ENCODE peak calls at places on chromosome 11, in ten cellular contexts. One of them, this sample, is unnamed.

GRCh38 chr11:120331301-120331966 is 4.8 kb upstream of the ARHGEF12 start:
- DNase-seq in activated naive CD4-positive, alpha-beta T cell treated with anti-CD3 and anti-CD28 coated beads, Interleukin-2, amount 10 ng/mL, durations not matched to agents 7 days and 5 days: no peak
- DNase-seq in right atrium auricular region: no peak
- DNase-seq in CD4-positive, CD25-positive, alpha-beta regulatory T cell: no peak
- DNase-seq in stimulated activated CD4-positive, alpha-beta T cell treated with anti-CD3 and anti-CD28 coated beads, TNF-alpha, amount 100 ng/mL, for 24 hours: no peak
- DNase-seq in lung microvascular endothelial cell: peak; percentile 48
- DNase-seq in activated effector memory CD4-positive, alpha-beta T cell treated with Interleukin-2 at 50 U/mL for 16 hours: no peak
- DNase-seq in GM10248: no peak
- DNase-seq in cardiac septum: no peak
- DNase-seq in CD8-positive, alpha-beta memory T cell: no peak
- DNase-seq in this sample: peak; percentile 68

GRCh38 chr11:120128392-120129172 is 9.3 kb downstream of the TRIM29 start:
- DNase-seq in GM10248: no peak
- DNase-seq in activated naive CD4-positive, alpha-beta T cell treated with anti-CD3 and anti-CD28 coated beads, Interleukin-2, amount 10 ng/mL, durations not matched to agents 7 days and 5 days: peak; percentile 3
- DNase-seq in right atrium auricular region: no peak
- DNase-seq in lung microvascular endothelial cell: no peak
- DNase-seq in CD4-positive, CD25-positive, alpha-beta regulatory T cell: no peak
- DNase-seq in stimulated activated CD4-positive, alpha-beta T cell treated with anti-CD3 and anti-CD28 coated beads, TNF-alpha, amount 100 ng/mL, for 24 hours: no peak
- DNase-seq in CD8-positive, alpha-beta memory T cell: no peak
- DNase-seq in activated effector memory CD4-positive, alpha-beta T cell treated with Interleukin-2 at 50 U/mL for 16 hours: no peak
- DNase-seq in cardiac septum: peak; percentile 35
- DNase-seq in this sample: peak; percentile 4

GRCh38 chr11:67372993-67373915 is at the start of gene CLCF1:
- DNase-seq in CD4-positive, CD25-positive, alpha-beta regulatory T cell: peak; percentile 79
- DNase-seq in lung microvascular endothelial cell: peak; percentile 67
- DNase-seq in cardiac septum: peak; percentile 89
- DNase-seq in GM10248: peak; percentile 81
- DNase-seq in right atrium auricular region: no peak
- DNase-seq in activated effector memory CD4-positive, alpha-beta T cell treated with Interleukin-2 at 50 U/mL for 16 hours: peak; percentile 81
- DNase-seq in stimulated activated CD4-positive, alpha-beta T cell treated with anti-CD3 and anti-CD28 coated beads, TNF-alpha, amount 100 ng/mL, for 24 hours: no peak
- DNase-seq in CD8-positive, alpha-beta memory T cell: peak; percentile 96
- DNase-seq in activated naive CD4-positive, alpha-beta T cell treated with anti-CD3 and anti-CD28 coated beads, Interleukin-2, amount 10 ng/mL, durations not matched to agents 7 days and 5 days: peak; percentile 79
- DNase-seq in this sample: no peak

GRCh38 chr11:114291847-114292680 is 4.1 kb upstream of the NNMT start:
- DNase-seq in CD4-positive, CD25-positive, alpha-beta regulatory T cell: no peak
- DNase-seq in lung microvascular endothelial cell: peak; percentile 87
- DNase-seq in activated naive CD4-positive, alpha-beta T cell treated with anti-CD3 and anti-CD28 coated beads, Interleukin-2, amount 10 ng/mL, durations not matched to agents 7 days and 5 days: no peak
- DNase-seq in stimulated activated CD4-positive, alpha-beta T cell treated with anti-CD3 and anti-CD28 coated beads, TNF-alpha, amount 100 ng/mL, for 24 hours: no peak
- DNase-seq in GM10248: no peak
- DNase-seq in right atrium auricular region: no peak
- DNase-seq in cardiac septum: no peak
- DNase-seq in activated effector memory CD4-positive, alpha-beta T cell treated with Interleukin-2 at 50 U/mL for 16 hours: no peak
- DNase-seq in CD8-positive, alpha-beta memory T cell: no peak
- DNase-seq in this sample: peak; percentile 89

GRCh38 chr11:8964324-8965320 is at the start of gene TMEM9B:
- DNase-seq in lung microvascular endothelial cell: peak; percentile 88
- DNase-seq in CD8-positive, alpha-beta memory T cell: peak; percentile 84
- DNase-seq in activated effector memory CD4-positive, alpha-beta T cell treated with Interleukin-2 at 50 U/mL for 16 hours: peak; percentile 74
- DNase-seq in activated naive CD4-positive, alpha-beta T cell treated with anti-CD3 and anti-CD28 coated beads, Interleukin-2, amount 10 ng/mL, durations not matched to agents 7 days and 5 days: peak; percentile 88
- DNase-seq in GM10248: peak; percentile 89
- DNase-seq in cardiac septum: peak; percentile 97
- DNase-seq in right atrium auricular region: peak; percentile 92
- DNase-seq in stimulated activated CD4-positive, alpha-beta T cell treated with anti-CD3 and anti-CD28 coated beads, TNF-alpha, amount 100 ng/mL, for 24 hours: peak; percentile 66
- DNase-seq in CD4-positive, CD25-positive, alpha-beta regulatory T cell: peak; percentile 93
- DNase-seq in this sample: peak; percentile 29

GRCh38 chr11:111393096-111393495 is 14.0 kb upstream of the POU2AF1 start:
- DNase-seq in CD8-positive, alpha-beta memory T cell: no peak
- DNase-seq in GM10248: no peak
- DNase-seq in activated naive CD4-positive, alpha-beta T cell treated with anti-CD3 and anti-CD28 coated beads, Interleukin-2, amount 10 ng/mL, durations not matched to agents 7 days and 5 days: no peak
- DNase-seq in right atrium auricular region: no peak
- DNase-seq in stimulated activated CD4-positive, alpha-beta T cell treated with anti-CD3 and anti-CD28 coated beads, TNF-alpha, amount 100 ng/mL, for 24 hours: no peak
- DNase-seq in cardiac septum: no peak
- DNase-seq in CD4-positive, CD25-positive, alpha-beta regulatory T cell: no peak
- DNase-seq in activated effector memory CD4-positive, alpha-beta T cell treated with Interleukin-2 at 50 U/mL for 16 hours: no peak
- DNase-seq in lung microvascular endothelial cell: no peak
- DNase-seq in this sample: no peak

GRCh38 chr11:69351460-69351859 is 57.5 kb downstream of the MYEOV start:
- DNase-seq in CD4-positive, CD25-positive, alpha-beta regulatory T cell: no peak
- DNase-seq in CD8-positive, alpha-beta memory T cell: no peak
- DNase-seq in lung microvascular endothelial cell: peak; percentile 72
- DNase-seq in cardiac septum: no peak
- DNase-seq in activated naive CD4-positive, alpha-beta T cell treated with anti-CD3 and anti-CD28 coated beads, Interleukin-2, amount 10 ng/mL, durations not matched to agents 7 days and 5 days: no peak
- DNase-seq in right atrium auricular region: no peak
- DNase-seq in activated effector memory CD4-positive, alpha-beta T cell treated with Interleukin-2 at 50 U/mL for 16 hours: no peak
- DNase-seq in GM10248: no peak
- DNase-seq in stimulated activated CD4-positive, alpha-beta T cell treated with anti-CD3 and anti-CD28 coated beads, TNF-alpha, amount 100 ng/mL, for 24 hours: no peak
- DNase-seq in this sample: peak; percentile 35

GRCh38 chr11:70948416-70948815 is 304.0 kb downstream of the SHANK2 start:
- DNase-seq in GM10248: no peak
- DNase-seq in right atrium auricular region: no peak
- DNase-seq in stimulated activated CD4-positive, alpha-beta T cell treated with anti-CD3 and anti-CD28 coated beads, TNF-alpha, amount 100 ng/mL, for 24 hours: no peak
- DNase-seq in activated effector memory CD4-positive, alpha-beta T cell treated with Interleukin-2 at 50 U/mL for 16 hours: no peak
- DNase-seq in cardiac septum: no peak
- DNase-seq in CD8-positive, alpha-beta memory T cell: no peak
- DNase-seq in CD4-positive, CD25-positive, alpha-beta regulatory T cell: no peak
- DNase-seq in activated naive CD4-positive, alpha-beta T cell treated with anti-CD3 and anti-CD28 coated beads, Interleukin-2, amount 10 ng/mL, durations not matched to agents 7 days and 5 days: no peak
- DNase-seq in lung microvascular endothelial cell: no peak
- DNase-seq in this sample: no peak

GRCh38 chr11:44600739-44601416 is 35.4 kb downstream of the CD82 start:
- DNase-seq in GM10248: no peak
- DNase-seq in stimulated activated CD4-positive, alpha-beta T cell treated with anti-CD3 and anti-CD28 coated beads, TNF-alpha, amount 100 ng/mL, for 24 hours: no peak
- DNase-seq in activated naive CD4-positive, alpha-beta T cell treated with anti-CD3 and anti-CD28 coated beads, Interleukin-2, amount 10 ng/mL, durations not matched to agents 7 days and 5 days: no peak
- DNase-seq in lung microvascular endothelial cell: no peak
- DNase-seq in right atrium auricular region: no peak
- DNase-seq in CD4-positive, CD25-positive, alpha-beta regulatory T cell: no peak
- DNase-seq in CD8-positive, alpha-beta memory T cell: no peak
- DNase-seq in cardiac septum: no peak
- DNase-seq in activated effector memory CD4-positive, alpha-beta T cell treated with Interleukin-2 at 50 U/mL for 16 hours: no peak
- DNase-seq in this sample: no peak

GRCh38 chr11:17343907-17344306 is 7.7 kb upstream of the NCR3LG1 start:
- DNase-seq in CD4-positive, CD25-positive, alpha-beta regulatory T cell: no peak
- DNase-seq in stimulated activated CD4-positive, alpha-beta T cell treated with anti-CD3 and anti-CD28 coated beads, TNF-alpha, amount 100 ng/mL, for 24 hours: peak; percentile 33
- DNase-seq in right atrium auricular region: no peak
- DNase-seq in cardiac septum: no peak
- DNase-seq in activated effector memory CD4-positive, alpha-beta T cell treated with Interleukin-2 at 50 U/mL for 16 hours: no peak
- DNase-seq in lung microvascular endothelial cell: peak; percentile 50
- DNase-seq in activated naive CD4-positive, alpha-beta T cell treated with anti-CD3 and anti-CD28 coated beads, Interleukin-2, amount 10 ng/mL, durations not matched to agents 7 days and 5 days: no peak
- DNase-seq in CD8-positive, alpha-beta memory T cell: no peak
- DNase-seq in GM10248: no peak
- DNase-seq in this sample: peak; percentile 44

GRCh38 chr11:130578738-130579368 is 130.4 kb downstream of the ADAMTS15 start:
- DNase-seq in CD4-positive, CD25-positive, alpha-beta regulatory T cell: no peak
- DNase-seq in stimulated activated CD4-positive, alpha-beta T cell treated with anti-CD3 and anti-CD28 coated beads, TNF-alpha, amount 100 ng/mL, for 24 hours: no peak
- DNase-seq in GM10248: no peak
- DNase-seq in right atrium auricular region: no peak
- DNase-seq in cardiac septum: no peak
- DNase-seq in activated effector memory CD4-positive, alpha-beta T cell treated with Interleukin-2 at 50 U/mL for 16 hours: no peak
- DNase-seq in activated naive CD4-positive, alpha-beta T cell treated with anti-CD3 and anti-CD28 coated beads, Interleukin-2, amount 10 ng/mL, durations not matched to agents 7 days and 5 days: no peak
- DNase-seq in lung microvascular endothelial cell: no peak
- DNase-seq in CD8-positive, alpha-beta memory T cell: no peak
- DNase-seq in this sample: no peak

GRCh38 chr11:34613015-34613414 is 7.9 kb upstream of the EHF start:
- DNase-seq in lung microvascular endothelial cell: no peak
- DNase-seq in right atrium auricular region: no peak
- DNase-seq in CD4-positive, CD25-positive, alpha-beta regulatory T cell: no peak
- DNase-seq in cardiac septum: no peak
- DNase-seq in activated naive CD4-positive, alpha-beta T cell treated with anti-CD3 and anti-CD28 coated beads, Interleukin-2, amount 10 ng/mL, durations not matched to agents 7 days and 5 days: no peak
- DNase-seq in GM10248: no peak
- DNase-seq in CD8-positive, alpha-beta memory T cell: no peak
- DNase-seq in stimulated activated CD4-positive, alpha-beta T cell treated with anti-CD3 and anti-CD28 coated beads, TNF-alpha, amount 100 ng/mL, for 24 hours: no peak
- DNase-seq in activated effector memory CD4-positive, alpha-beta T cell treated with Interleukin-2 at 50 U/mL for 16 hours: no peak
- DNase-seq in this sample: no peak

GRCh38 chr11:131880279-131880678 is 509.9 kb downstream of the NTM start:
- DNase-seq in CD4-positive, CD25-positive, alpha-beta regulatory T cell: no peak
- DNase-seq in activated naive CD4-positive, alpha-beta T cell treated with anti-CD3 and anti-CD28 coated beads, Interleukin-2, amount 10 ng/mL, durations not matched to agents 7 days and 5 days: no peak
- DNase-seq in cardiac septum: no peak
- DNase-seq in CD8-positive, alpha-beta memory T cell: no peak
- DNase-seq in stimulated activated CD4-positive, alpha-beta T cell treated with anti-CD3 and anti-CD28 coated beads, TNF-alpha, amount 100 ng/mL, for 24 hours: no peak
- DNase-seq in activated effector memory CD4-positive, alpha-beta T cell treated with Interleukin-2 at 50 U/mL for 16 hours: no peak
- DNase-seq in lung microvascular endothelial cell: no peak
- DNase-seq in GM10248: no peak
- DNase-seq in right atrium auricular region: no peak
- DNase-seq in this sample: no peak

GRCh38 chr11:74371269-74372039 is 26.8 kb downstream of the PGM2L1 start:
- DNase-seq in activated naive CD4-positive, alpha-beta T cell treated with anti-CD3 and anti-CD28 coated beads, Interleukin-2, amount 10 ng/mL, durations not matched to agents 7 days and 5 days: no peak
- DNase-seq in lung microvascular endothelial cell: peak; percentile 42
- DNase-seq in CD8-positive, alpha-beta memory T cell: no peak
- DNase-seq in activated effector memory CD4-positive, alpha-beta T cell treated with Interleukin-2 at 50 U/mL for 16 hours: no peak
- DNase-seq in GM10248: no peak
- DNase-seq in CD4-positive, CD25-positive, alpha-beta regulatory T cell: no peak
- DNase-seq in right atrium auricular region: no peak
- DNase-seq in stimulated activated CD4-positive, alpha-beta T cell treated with anti-CD3 and anti-CD28 coated beads, TNF-alpha, amount 100 ng/mL, for 24 hours: no peak
- DNase-seq in cardiac septum: no peak
- DNase-seq in this sample: peak; percentile 70

GRCh38 chr11:8863838-8864237 is 47.2 kb upstream of the AKIP1 start:
- DNase-seq in stimulated activated CD4-positive, alpha-beta T cell treated with anti-CD3 and anti-CD28 coated beads, TNF-alpha, amount 100 ng/mL, for 24 hours: no peak
- DNase-seq in GM10248: no peak
- DNase-seq in activated effector memory CD4-positive, alpha-beta T cell treated with Interleukin-2 at 50 U/mL for 16 hours: no peak
- DNase-seq in CD4-positive, CD25-positive, alpha-beta regulatory T cell: no peak
- DNase-seq in lung microvascular endothelial cell: peak; percentile 70
- DNase-seq in CD8-positive, alpha-beta memory T cell: no peak
- DNase-seq in activated naive CD4-positive, alpha-beta T cell treated with anti-CD3 and anti-CD28 coated beads, Interleukin-2, amount 10 ng/mL, durations not matched to agents 7 days and 5 days: no peak
- DNase-seq in cardiac septum: no peak
- DNase-seq in right atrium auricular region: no peak
- DNase-seq in this sample: no peak

This sample was measured in astrocyte of the cerebellum.